ENCODE peak calls at places on chromosome 19, in eight cellular contexts. Y is fibroblast of lung; U is upper lobe of right lung; K is heart right ventricle; W is HCT116; M is CD8-positive, alpha-beta T cell; S is upper lobe of left lung; C is mammary epithelial cell. X is an unnamed sample.

GRCh38 chr19:28607066-28607583 is 605.8 kb downstream of the UQCRFS1 start:
- DNase-seq in Y (no peak), U (no peak), K (no peak), W (no peak), M (no peak), S (no peak), C (no peak), X (no peak)

GRCh38 chr19:43464089-43464775 is 1.2 kb downstream of the LYPD3 start:
- DNase-seq in Y (no peak), U (peak), K (peak), W (no peak), M (peak), S (peak), C (no peak), X (no peak)

GRCh38 chr19:28468701-28469459 is 744.1 kb downstream of the UQCRFS1 start:
- DNase-seq in Y (no peak), U (no peak), K (no peak), W (no peak), M (peak), S (peak), C (no peak), X (no peak)

GRCh38 chr19:44955500-44956439 is 590 bp downstream of the CLPTM1 start:
- DNase-seq in Y (no peak), U (no peak), K (no peak), W (no peak), M (no peak), S (no peak), C (no peak), X (no peak)

GRCh38 chr19:4304509-4305252 is at the start of gene FSD1:
- DNase-seq in Y (peak), U (no peak), K (no peak), W (no peak), M (peak), S (no peak), C (no peak), X (no peak)

GRCh38 chr19:18541258-18541991 is 1.9 kb downstream of the FKBP8 start:
- DNase-seq in Y (no peak), U (no peak), K (no peak), W (no peak), M (no peak), S (no peak), C (no peak), X (no peak)

GRCh38 chr19:41192574-41193419 is at the start of gene CYP2S1:
- DNase-seq in Y (peak), U (peak), K (no peak), W (peak), M (no peak), S (peak), C (peak), X (no peak)

GRCh38 chr19:3768748-3769099 is 3.3 kb downstream of the RAX2 start:
- DNase-seq in Y (no peak), U (no peak), K (no peak), W (no peak), M (no peak), S (no peak), C (no peak), X (no peak)

GRCh38 chr19:38175422-38175821 is 48.6 kb downstream of the DPF1 start:
- DNase-seq in Y (no peak), U (no peak), K (no peak), W (no peak), M (no peak), S (no peak), C (no peak), X (no peak)

GRCh38 chr19:43534811-43535761 is 2.1 kb downstream of the ZNF575 start:
- DNase-seq in Y (peak), U (peak), K (peak), W (no peak), M (peak), S (peak), C (no peak), X (no peak)

GRCh38 chr19:56508282-56508778 is 675 bp downstream of the ZNF471 start:
- DNase-seq in Y (no peak), U (no peak), K (no peak), W (no peak), M (no peak), S (no peak), C (no peak), X (no peak)

GRCh38 chr19:47765522-47766358 is 12.8 kb upstream of the SELENOW start:
- DNase-seq in Y (peak), U (peak), K (peak), W (no peak), M (peak), S (peak), C (peak), X (no peak)

GRCh38 chr19:29016926-29017760 is 195.8 kb downstream of the UQCRFS1 start:
- DNase-seq in Y (no peak), U (no peak), K (no peak), W (no peak), M (no peak), S (no peak), C (no peak), X (no peak)

DNA sequence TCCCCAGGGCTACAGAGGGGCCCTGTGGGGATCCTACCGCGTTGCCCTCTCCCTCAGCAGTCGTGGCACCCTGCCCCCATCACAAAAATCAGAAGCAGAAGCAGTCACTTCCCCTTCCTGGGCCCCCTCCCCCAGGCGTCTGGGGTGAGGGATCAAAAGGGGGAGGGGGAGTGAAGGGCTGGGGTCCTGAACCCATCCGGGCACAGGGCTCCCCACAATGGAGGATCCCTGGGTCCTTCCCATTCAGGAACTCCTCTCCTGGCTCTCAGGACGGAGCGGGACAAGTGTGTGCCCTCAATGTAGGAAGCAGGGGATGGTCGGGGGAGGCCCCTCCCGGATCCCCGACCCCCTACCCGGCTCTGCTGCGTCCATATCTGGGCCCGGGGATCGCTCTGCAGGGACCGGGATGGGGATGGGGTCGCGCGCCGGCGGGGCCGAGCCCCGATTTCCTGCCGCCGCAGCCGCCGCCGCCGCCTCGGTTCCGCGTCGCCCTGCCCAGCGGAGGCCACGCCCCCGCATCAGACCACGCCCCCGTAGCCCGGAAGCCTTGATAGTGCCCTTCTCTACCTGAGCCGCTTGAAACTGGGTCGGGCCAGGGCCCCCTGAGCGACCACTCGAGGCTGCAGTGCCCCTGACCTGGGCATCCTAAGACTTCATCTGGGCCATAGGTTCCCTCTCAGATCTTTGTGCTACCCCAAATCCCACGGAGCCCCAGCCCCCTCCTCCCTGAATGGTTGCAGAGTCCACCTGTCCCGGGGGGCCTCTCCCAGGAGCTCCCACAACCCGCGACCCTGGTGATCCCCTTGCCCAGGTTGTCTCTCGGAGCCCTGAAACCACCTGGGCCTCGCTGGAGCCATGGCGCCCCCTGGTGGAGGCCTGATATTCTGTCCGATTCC is at the start of gene GMIP:
- DNase-seq in Y (peak), U (peak), K (peak), W (peak), M (peak), S (peak), C (peak), X (no peak)
- TF ChIP-seq CTCF in Y (peak), U (peak), K (peak), W (peak), M (peak), S (peak), C (peak), X (peak)

GRCh38 chr19:14383898-14384669 is 2.8 kb downstream of the ADGRE5 start:
- DNase-seq in Y (peak), U (no peak), K (no peak), W (no peak), M (peak), S (peak), C (peak), X (no peak)

GRCh38 chr19:14385492-14385891 is 4.2 kb downstream of the ADGRE5 start:
- DNase-seq in Y (no peak), U (no peak), K (no peak), W (no peak), M (no peak), S (no peak), C (no peak), X (no peak)

GRCh38 chr19:14381689-14382474 is 638 bp downstream of the ADGRE5 start:
- DNase-seq in Y (peak), U (no peak), K (peak), W (no peak), M (peak), S (peak), C (peak), X (no peak)

GRCh38 chr19:14378890-14379289 is 2.4 kb upstream of the ADGRE5 start:
- DNase-seq in Y (no peak), U (no peak), K (no peak), W (no peak), M (no peak), S (no peak), C (no peak), X (no peak)

GRCh38 chr19:14383556-14383897 is 2.3 kb downstream of the ADGRE5 start:
- DNase-seq in Y (peak), U (no peak), K (peak), W (no peak), M (no peak), S (no peak), C (no peak), X (no peak)
- H3K4me3 ChIP-seq in Y (peak), U (peak), K (peak), W (peak), M (peak), S (peak), C (no peak), X (no peak)

GRCh38 chr19:10295847-10296591 is 6.3 kb downstream of the ICAM5 start:
- DNase-seq in Y (no peak), U (no peak), K (no peak), W (no peak), M (no peak), S (no peak), C (no peak), X (no peak)

GRCh38 chr19:10292789-10293636 is 3.3 kb downstream of the ICAM5 start:
- DNase-seq in Y (no peak), U (no peak), K (no peak), W (no peak), M (no peak), S (peak), C (no peak), X (no peak)

GRCh38 chr19:10293637-10294367 is 4.0 kb downstream of the ICAM5 start:
- DNase-seq in Y (no peak), U (no peak), K (no peak), W (no peak), M (no peak), S (no peak), C (no peak), X (no peak)

GRCh38 chr19:10294368-10294697 is 4.6 kb downstream of the ICAM5 start:
- DNase-seq in Y (no peak), U (no peak), K (no peak), W (no peak), M (no peak), S (no peak), C (no peak), X (no peak)

DNA sequence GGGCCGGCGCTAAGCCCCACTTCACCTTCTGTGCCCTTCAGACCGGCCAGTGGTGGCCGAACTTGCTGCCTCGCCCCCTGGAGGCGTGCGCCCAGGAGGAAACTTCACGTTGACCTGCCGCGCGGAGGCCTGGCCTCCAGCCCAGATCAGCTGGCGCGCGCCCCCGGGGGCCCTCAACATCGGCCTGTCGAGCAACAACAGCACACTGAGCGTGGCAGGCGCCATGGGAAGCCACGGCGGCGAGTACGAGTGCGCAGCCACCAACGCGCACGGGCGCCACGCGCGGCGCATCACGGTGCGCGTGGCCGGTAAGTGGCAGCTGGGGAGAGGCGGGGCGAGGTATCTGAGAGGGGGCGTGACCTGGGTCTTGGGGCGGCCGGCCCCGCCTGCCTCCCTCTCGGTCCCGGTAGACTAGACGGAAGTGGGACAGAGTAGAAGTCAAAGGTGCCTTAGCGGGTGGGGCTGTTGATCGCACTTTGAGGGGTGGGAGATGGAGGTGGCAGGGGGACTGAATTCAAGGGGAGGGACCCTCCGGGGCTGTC is 5.6 kb downstream of the ICAM5 start:
- DNase-seq in Y (no peak), U (peak), K (no peak), W (no peak), M (peak), S (peak), C (no peak), X (no peak)
- TF ChIP-seq CTCF in Y (no peak), U (peak), K (peak), W (no peak), M (no peak), S (peak), C (no peak), X (no peak)

GRCh38 chr19:35545001-35545854 is at the start of gene TMEM147:
- DNase-seq in Y (peak), U (peak), K (peak), W (peak), M (peak), S (peak), C (peak), X (peak)

GRCh38 chr19:35549174-35549788 is 3.9 kb downstream of the TMEM147 start:
- DNase-seq in Y (peak), U (no peak), K (peak), W (peak), M (peak), S (peak), C (peak), X (no peak)

GRCh38 chr19:35545855-35546381 is 492 bp downstream of the TMEM147 start:
- DNase-seq in Y (peak), U (peak), K (peak), W (no peak), M (peak), S (peak), C (peak), X (no peak)

GRCh38 chr19:35544110-35544802 is 1.2 kb upstream of the TMEM147 start:
- DNase-seq in Y (no peak), U (no peak), K (no peak), W (no peak), M (no peak), S (no peak), C (no peak), X (no peak)

DNA sequence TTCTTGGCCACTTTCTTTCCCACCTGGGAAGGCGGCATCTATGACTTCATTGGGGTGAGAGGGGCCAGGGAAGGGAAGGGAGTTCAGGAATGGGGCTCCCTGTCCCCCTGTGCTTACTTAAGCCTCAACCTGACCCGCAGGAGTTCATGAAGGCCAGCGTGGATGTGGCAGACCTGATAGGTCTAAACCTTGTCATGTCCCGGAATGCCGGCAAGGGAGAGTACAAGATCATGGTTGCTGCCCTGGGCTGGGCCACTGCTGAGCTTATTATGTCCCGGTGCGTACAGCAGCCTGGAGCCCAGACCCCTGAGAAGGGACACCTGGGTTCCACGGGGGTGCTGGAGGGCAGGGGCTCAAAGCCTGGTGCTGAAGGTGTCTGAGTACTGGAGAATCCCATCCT is 1.1 kb downstream of the TMEM147 start:
- DNase-seq in Y (no peak), U (no peak), K (no peak), W (no peak), M (no peak), S (no peak), C (no peak), X (no peak)
- H3K4me3 ChIP-seq in Y (peak), U (peak), K (peak), W (peak), M (peak), S (peak), C (peak), X (peak)

GRCh38 chr19:6925801-6926751 is 38.7 kb downstream of the ADGRE1 start:
- DNase-seq in Y (no peak), U (no peak), K (no peak), W (no peak), M (no peak), S (no peak), C (peak), X (no peak)
- TF ChIP-seq CTCF in Y (no peak), U (peak), K (no peak), W (peak), M (no peak), S (no peak), C (no peak), X (no peak)

X was measured in RWPE2.